ENCODE peak calls at places on chromosomes 5 and 9, in five cellular contexts. S is sigmoid colon, M is NB4, T is heart left ventricle, G is tibial nerve. A is an unnamed sample.

GRCh38 chr5:81665795-81666194 is 85.1 kb downstream of the SSBP2 start:
- DNase-seq in S (no peak), M (no peak), T (no peak), G (no peak), A (no peak)

GRCh38 chr5:152527358-152528048 is 122.4 kb upstream of the NMUR2 start:
- DNase-seq in S (no peak), M (no peak), T (no peak), G (no peak), A (no peak)

GRCh38 chr5:64292611-64293215 is 127.1 kb downstream of the RNF180 start:
- DNase-seq in S (no peak), M (no peak), T (no peak), G (no peak), A (no peak)

GRCh38 chr5:10592598-10592997 is 28.7 kb downstream of the ANKRD33B start:
- DNase-seq in S (no peak), M (no peak), T (no peak), G (no peak), A (no peak)

GRCh38 chr9:87862536-87863268 is 20.0 kb upstream of the SPATA31E1 start:
- DNase-seq in S (no peak), M (no peak), T (no peak), G (no peak), A (no peak)

GRCh38 chr5:122183098-122183794 is 53.9 kb downstream of the ZNF474 start:
- DNase-seq in S (peak), M (no peak), T (peak), G (peak), A (peak)

GRCh38 chr5:16431482-16431881 is 34.1 kb downstream of the ZNF622 start:
- DNase-seq in S (no peak), M (no peak), T (no peak), G (no peak), A (no peak)

GRCh38 chr9:124295097-124295794 is 37.5 kb downstream of the NEK6 start:
- DNase-seq in S (peak), M (no peak), T (no peak), G (no peak), A (no peak)

GRCh38 chr5:107607196-107607595 is 63.5 kb downstream of the EFNA5 start:
- DNase-seq in S (no peak), M (no peak), T (no peak), G (no peak), A (no peak)

GRCh38 chr5:160496334-160496733 is 74.7 kb downstream of the PTTG1 start:
- DNase-seq in S (no peak), M (no peak), T (no peak), G (no peak), A (no peak)

GRCh38 chr5:132082329-132083023 is 8.9 kb downstream of the CSF2 start:
- DNase-seq in S (no peak), M (no peak), T (no peak), G (no peak), A (no peak)

GRCh38 chr5:93583799-93584530 is 943 bp downstream of the NR2F1 start:
- DNase-seq in S (peak), M (peak), T (peak), G (no peak), A (no peak)

GRCh38 chr9:128733256-128733655 is 9.3 kb upstream of the ZDHHC12 start:
- DNase-seq in S (peak), M (peak), T (peak), G (peak), A (peak)

GRCh38 chr9:129321511-129322021 is 143.5 kb upstream of the IER5L start:
- DNase-seq in S (peak), M (no peak), T (no peak), G (no peak), A (peak)

GRCh38 chr9:34734720-34735119 is 24.8 kb upstream of the CCL21 start:
- DNase-seq in S (no peak), M (no peak), T (no peak), G (no peak), A (no peak)

GRCh38 chr9:19946446-19947109 is 157.7 kb upstream of the SLC24A2 start:
- DNase-seq in S (no peak), M (peak), T (no peak), G (no peak), A (peak)

GRCh38 chr5:36744678-36745659 is 131.6 kb upstream of the NIPBL start:
- DNase-seq in S (peak), M (peak), T (peak), G (peak), A (peak)

GRCh38 chr5:135221696-135222095 is 177.3 kb downstream of the MACROH2A1 start:
- DNase-seq in S (no peak), M (no peak), T (no peak), G (no peak), A (no peak)

GRCh38 chr5:88602584-88602983 is 280.4 kb downstream of the MEF2C start:
- DNase-seq in S (no peak), M (peak), T (no peak), G (no peak), A (peak)

GRCh38 chr9:14173730-14174129 is 140.2 kb downstream of the NFIB start:
- DNase-seq in S (no peak), M (no peak), T (no peak), G (no peak), A (no peak)

GRCh38 chr5:59035681-59036080 is 452.8 kb downstream of the RAB3C start:
- DNase-seq in S (no peak), M (no peak), T (no peak), G (no peak), A (no peak)

GRCh38 chr5:71830626-71831539 is 111.8 kb downstream of the CARTPT start:
- DNase-seq in S (peak), M (peak), T (peak), G (peak), A (peak)

GRCh38 chr5:127236254-127236653 is 54.3 kb upstream of the MEGF10 start:
- DNase-seq in S (no peak), M (no peak), T (no peak), G (no peak), A (no peak)

GRCh38 chr9:23341346-23341745 is 484.7 kb downstream of the ELAVL2 start:
- DNase-seq in S (no peak), M (no peak), T (no peak), G (no peak), A (no peak)

GRCh38 chr5:143887302-143887638 is 75.3 kb downstream of the HMHB1 start:
- DNase-seq in S (no peak), M (no peak), T (peak), G (no peak), A (no peak)

GRCh38 chr9:129386812-129387177 is 208.7 kb upstream of the IER5L start:
- DNase-seq in S (no peak), M (no peak), T (no peak), G (no peak), A (no peak)

GRCh38 chr5:178785999-178786398 is 55.5 kb upstream of the ZNF354A start:
- DNase-seq in S (peak), M (peak), T (no peak), G (no peak), A (no peak)

GRCh38 chr5:127041571-127041970 is 11.2 kb upstream of the MARCHF3 start:
- DNase-seq in S (no peak), M (no peak), T (no peak), G (no peak), A (no peak)

GRCh38 chr9:33506626-33507370 is 17.3 kb upstream of the ANKRD18B start:
- DNase-seq in S (no peak), M (no peak), T (no peak), G (no peak), A (peak)

GRCh38 chr9:134996591-134997530 is 79.1 kb upstream of the FCN1 start:
- DNase-seq in S (peak), M (no peak), T (no peak), G (no peak), A (no peak)

GRCh38 chr9:101587644-101588043 is 7.1 kb downstream of the PPP3R2 start:
- DNase-seq in S (no peak), M (no peak), T (no peak), G (no peak), A (no peak)

GRCh38 chr9:23015557-23015956 is 568.9 kb downstream of the DMRTA1 start:
- DNase-seq in S (no peak), M (no peak), T (no peak), G (no peak), A (no peak)

GRCh38 chr5:98258939-98259338 is 514.5 kb upstream of the RGMB start:
- DNase-seq in S (no peak), M (no peak), T (no peak), G (no peak), A (no peak)

GRCh38 chr5:141172381-141173204 is at the start of gene PCDHB7:
- DNase-seq in S (no peak), M (peak), T (no peak), G (no peak), A (peak)

GRCh38 chr9:37417857-37418618 is 4.5 kb upstream of the GRHPR start:
- DNase-seq in S (no peak), M (no peak), T (no peak), G (no peak), A (no peak)

GRCh38 chr9:95131023-95131943 is 186.2 kb downstream of the FANCC start:
- DNase-seq in S (peak), M (peak), T (peak), G (peak), A (peak)

GRCh38 chr5:29853711-29854110 is 1339.8 kb upstream of the CDH6 start:
- DNase-seq in S (no peak), M (no peak), T (no peak), G (no peak), A (no peak)

GRCh38 chr5:29852329-29852728 is 1341.2 kb upstream of the CDH6 start:
- DNase-seq in S (no peak), M (no peak), T (no peak), G (no peak), A (no peak)
- TF ChIP-seq POLR2A in S (no peak), M (no peak), T (no peak), G (no peak), A (no peak)

GRCh38 chr5:172904643-172905345 is 54.4 kb upstream of the RPL26L1 start:
- DNase-seq in S (peak), M (no peak), T (peak), G (peak), A (peak)
- TF ChIP-seq POLR2A in S (peak), M (no peak), T (no peak), G (peak), A (no peak)

DNA sequence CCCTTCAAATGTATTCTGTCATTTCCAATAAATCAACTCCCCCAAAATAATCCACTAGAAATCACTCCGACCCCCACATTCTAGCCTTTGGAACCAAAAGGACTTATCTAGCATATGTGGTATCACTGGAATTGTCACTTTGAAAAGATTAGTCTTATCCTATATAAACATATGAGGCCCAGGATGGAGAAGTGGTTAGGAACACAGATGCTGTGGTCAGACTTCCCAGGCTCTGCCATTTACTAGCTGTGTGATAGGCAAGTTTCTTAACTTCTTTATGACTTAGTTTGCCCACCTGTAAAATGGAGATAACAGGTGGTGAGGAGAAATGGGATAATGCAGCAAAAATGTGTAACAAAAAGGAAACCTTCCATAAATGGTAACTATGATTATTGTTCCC is 62.0 kb upstream of the GLRX start:
- DNase-seq in S (no peak), M (peak), T (no peak), G (no peak), A (no peak)
- TF ChIP-seq POLR2A in S (no peak), M (no peak), T (no peak), G (no peak), A (no peak)

GRCh38 chr9:69118656-69119055 is 55.4 kb upstream of the TJP2 start:
- DNase-seq in S (no peak), M (no peak), T (no peak), G (no peak), A (no peak)

GRCh38 chr9:69122086-69122390 is 52.0 kb upstream of the TJP2 start:
- DNase-seq in S (peak), M (peak), T (peak), G (peak), A (peak)

GRCh38 chr9:69122391-69123141 is 51.5 kb upstream of the TJP2 start:
- DNase-seq in S (no peak), M (no peak), T (no peak), G (no peak), A (no peak)

GRCh38 chr9:69120380-69121154 is 53.5 kb upstream of the TJP2 start:
- DNase-seq in S (no peak), M (no peak), T (peak), G (no peak), A (no peak)

DNA sequence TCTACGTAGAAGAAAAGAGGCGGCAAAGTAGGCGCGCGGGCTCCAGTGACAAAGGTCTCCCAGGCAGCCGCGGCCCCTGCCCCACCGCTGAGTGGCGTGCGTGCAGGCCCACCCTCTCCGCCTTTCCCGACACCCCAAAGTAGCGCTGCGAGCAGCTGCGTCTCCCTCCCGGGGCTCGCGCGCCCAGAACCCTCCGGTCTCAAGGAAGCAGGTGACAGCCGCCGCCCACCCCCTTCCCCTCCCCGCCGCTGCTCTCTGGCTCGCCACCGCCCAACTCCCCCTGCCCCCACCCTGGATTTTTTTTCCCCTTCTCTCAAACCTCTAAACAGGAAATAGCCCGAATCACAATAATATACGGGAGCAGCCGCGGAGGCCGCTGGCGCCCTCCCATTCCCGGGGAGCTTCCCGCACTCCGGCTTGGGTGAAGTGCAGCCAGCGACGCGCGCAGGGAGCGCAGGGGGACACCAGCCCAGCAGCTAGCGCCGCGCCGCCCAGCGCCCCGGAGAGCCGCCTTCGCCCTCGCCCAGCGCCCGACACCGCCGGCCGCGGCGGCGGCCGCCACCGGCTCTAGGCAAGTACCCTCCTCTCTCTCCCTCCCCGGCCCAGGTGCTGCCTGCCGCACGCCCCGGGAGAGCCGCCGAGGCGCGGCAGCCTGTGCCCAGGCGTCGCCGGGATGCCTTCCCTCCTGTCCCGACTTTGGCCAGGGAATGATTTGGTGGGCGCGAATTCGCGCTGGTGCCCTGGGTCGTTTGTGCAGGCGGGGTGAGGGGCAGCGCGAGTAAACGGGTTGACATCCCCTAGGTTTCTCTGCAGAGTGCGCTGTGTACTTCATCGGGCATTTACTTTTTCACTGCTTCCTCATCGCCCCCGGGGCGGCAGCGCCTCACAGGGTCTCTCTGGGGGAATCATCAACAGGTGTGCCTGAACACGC is 52.7 kb upstream of the TJP2 start:
- DNase-seq in S (no peak), M (peak), T (peak), G (no peak), A (peak)
- TF ChIP-seq POLR2A in S (no peak), M (no peak), T (no peak), G (no peak), A (no peak)

GRCh38 chr5:472076-472655 is 29.2 kb downstream of the EXOC3 start:
- DNase-seq in S (peak), M (peak), T (peak), G (no peak), A (no peak)

GRCh38 chr5:473344-474192 is 30.6 kb downstream of the EXOC3 start:
- DNase-seq in S (peak), M (peak), T (peak), G (no peak), A (peak)

GRCh38 chr5:470961-471749 is 28.2 kb downstream of the EXOC3 start:
- DNase-seq in S (peak), M (no peak), T (peak), G (no peak), A (no peak)

GRCh38 chr5:471750-472058 is 28.7 kb downstream of the EXOC3 start:
- DNase-seq in S (no peak), M (peak), T (no peak), G (no peak), A (no peak)

GRCh38 chr5:472656-473343 is 29.8 kb downstream of the EXOC3 start:
- DNase-seq in S (peak), M (peak), T (peak), G (peak), A (peak)
- TF ChIP-seq POLR2A in S (no peak), M (peak), T (peak), G (peak), A (no peak)

GRCh38 chr9:74499111-74499601 is 2.0 kb downstream of the RORB start:
- DNase-seq in S (no peak), M (no peak), T (peak), G (no peak), A (no peak)

GRCh38 chr9:74494490-74494889 is 2.6 kb upstream of the RORB start:
- DNase-seq in S (no peak), M (no peak), T (no peak), G (no peak), A (no peak)

GRCh38 chr9:74497750-74498615 is 848 bp downstream of the RORB start:
- DNase-seq in S (no peak), M (no peak), T (peak), G (no peak), A (no peak)

GRCh38 chr9:74498616-74499095 is 1.5 kb downstream of the RORB start:
- DNase-seq in S (no peak), M (no peak), T (no peak), G (no peak), A (no peak)

DNA sequence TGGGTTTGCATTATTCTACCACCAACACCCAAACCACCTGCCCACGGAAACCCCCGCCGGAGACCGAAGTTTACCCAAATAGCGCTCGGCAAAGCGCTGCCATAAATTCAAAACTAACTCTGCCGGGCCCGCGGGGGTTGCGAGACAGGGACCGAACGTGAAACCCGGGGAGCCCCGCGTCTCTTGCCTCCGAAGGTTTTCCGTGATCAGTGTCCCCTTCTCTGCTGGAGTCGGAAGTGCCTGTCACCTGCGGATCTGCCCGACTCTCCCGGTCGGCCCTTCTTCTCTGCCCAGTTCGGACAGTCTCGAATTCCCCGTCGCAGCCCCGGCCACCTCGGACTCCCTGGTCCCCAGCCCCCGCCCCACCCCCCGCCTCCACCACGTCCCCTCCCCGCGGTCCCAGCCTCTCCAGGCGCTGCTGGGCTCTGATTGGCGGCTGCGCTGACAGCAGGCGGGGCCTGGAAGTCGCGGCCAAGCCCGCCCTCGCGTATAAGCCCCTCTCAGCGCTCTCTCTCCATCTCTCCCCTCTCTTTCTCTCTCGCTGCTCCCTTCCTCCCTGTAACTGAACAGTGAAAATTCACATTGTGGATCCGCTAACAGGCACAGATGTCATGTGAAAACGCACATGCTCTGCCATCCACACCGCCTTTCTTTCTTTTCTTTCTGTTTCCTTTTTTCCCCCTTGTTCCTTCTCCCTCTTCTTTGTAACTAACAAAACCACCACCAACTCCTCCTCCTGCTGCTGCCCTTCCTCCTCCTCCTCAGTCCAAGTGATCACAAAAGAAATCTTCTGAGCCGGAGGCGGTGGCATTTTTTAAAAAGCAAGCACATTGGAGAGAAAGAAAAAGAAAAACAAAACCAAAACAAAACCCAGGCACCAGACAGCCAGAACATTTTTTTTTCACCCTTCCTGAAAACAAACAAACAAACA is at the start of gene RORB:
- DNase-seq in S (peak), M (no peak), T (peak), G (peak), A (peak)
- TF ChIP-seq POLR2A in S (no peak), M (no peak), T (no peak), G (no peak), A (no peak)

GRCh38 chr9:120872775-120873502 is 4.0 kb downstream of the PHF19 start:
- DNase-seq in S (no peak), M (no peak), T (no peak), G (no peak), A (no peak)

GRCh38 chr9:120874226-120874839 is 2.7 kb downstream of the PHF19 start:
- DNase-seq in S (no peak), M (no peak), T (no peak), G (no peak), A (no peak)

GRCh38 chr9:120875643-120875953 is 1.4 kb downstream of the PHF19 start:
- DNase-seq in S (no peak), M (no peak), T (no peak), G (no peak), A (no peak)

GRCh38 chr9:120874861-120875565 is 2.0 kb downstream of the PHF19 start:
- DNase-seq in S (no peak), M (no peak), T (no peak), G (no peak), A (no peak)

GRCh38 chr9:120873512-120873911 is 3.5 kb downstream of the PHF19 start:
- DNase-seq in S (no peak), M (no peak), T (no peak), G (no peak), A (no peak)
- TF ChIP-seq POLR2A in S (no peak), M (no peak), T (no peak), G (no peak), A (no peak)

A was measured in testis.